ENCODE peak calls at places on chromosomes 12 and 14, in nine cellular contexts. P is astrocyte of the hippocampus; A is naive B cell; Q is hepatic stellate cell; G is A172; C is A549; K is activated CD4-positive, alpha-beta T cell treated with anti-CD3 and anti-CD28 coated beads for 48 hours; O is activated T-helper 1 cell treated with anti-CD3 and anti-CD28 coated beads, Interleukin-2, amount 50 U/mL, for 16 hours; L is stimulated activated CD4-positive, alpha-beta T cell treated with anti-CD3 and anti-CD28 coated beads, Interleukin-2, amount 100 ng/mL, for 24 hours. M is an unnamed sample.

GRCh38 chr12:105773501-105773900 is 365.3 kb downstream of the NUAK1 start:
- DNase-seq in K (no peak), O (no peak), A (no peak), Q (no peak), P (peak; percentile 33), G (no peak), C (no peak), L (no peak), M (no peak)

GRCh38 chr12:5383961-5384360 is 47.9 kb upstream of the NTF3 start:
- DNase-seq in Q (no peak), L (no peak), A (no peak), O (no peak), C (no peak), P (no peak), G (no peak), K (no peak), M (no peak)

GRCh38 chr14:33569844-33570716 is 380.8 kb downstream of the EGLN3 start:
- DNase-seq in Q (no peak), C (no peak), A (no peak), P (peak; percentile 50), G (no peak), O (no peak), L (no peak), K (no peak), M (peak; percentile 12)

GRCh38 chr14:69712637-69713088 is 54.3 kb upstream of the SRSF5 start:
- DNase-seq in C (no peak), Q (no peak), A (no peak), P (peak; percentile 50), K (no peak), O (no peak), G (peak; percentile 4), L (no peak), M (no peak)

GRCh38 chr14:54947230-54947629 is 44.6 kb upstream of the GCH1 start:
- DNase-seq in A (no peak), O (no peak), P (no peak), C (no peak), K (no peak), Q (no peak), G (no peak), L (no peak), M (no peak)

GRCh38 chr14:79134346-79134745 is 964.2 kb downstream of the NRXN3 start:
- DNase-seq in L (no peak), C (no peak), K (no peak), G (no peak), P (no peak), O (no peak), A (no peak), Q (no peak), M (no peak)

GRCh38 chr12:65825573-65826512 is 1.6 kb downstream of the HMGA2 start:
- DNase-seq in P (peak; percentile 77), L (no peak), Q (peak; percentile 43), O (no peak), K (peak; percentile 24), A (no peak), C (peak; percentile 43), G (no peak), M (peak; percentile 43)

GRCh38 chr12:14938301-14938700 is at the start of gene ERP27:
- DNase-seq in L (no peak), O (no peak), P (no peak), Q (no peak), K (no peak), C (no peak), G (no peak), A (no peak), M (no peak)

GRCh38 chr12:117134059-117134458 is 34.8 kb upstream of the TESC start:
- DNase-seq in Q (no peak), K (peak; percentile 79), P (no peak), G (no peak), O (no peak), C (no peak), A (no peak), L (peak; percentile 47), M (no peak)

GRCh38 chr12:8077207-8077606 is 4.9 kb upstream of the NECAP1 start:
- DNase-seq in K (no peak), G (peak; percentile 68), Q (no peak), A (no peak), L (no peak), C (no peak), O (no peak), P (peak; percentile 55), M (no peak)

GRCh38 chr14:44449694-44450093 is 57.4 kb downstream of the FSCB start:
- DNase-seq in O (no peak), A (no peak), G (no peak), K (no peak), P (no peak), Q (no peak), L (no peak), C (no peak), M (no peak)

GRCh38 chr12:25591132-25591531 is 38.0 kb upstream of the LMNTD1 start:
- DNase-seq in G (no peak), P (no peak), Q (no peak), A (no peak), L (no peak), K (no peak), C (peak; percentile 3), O (no peak), M (no peak)

GRCh38 chr12:94795520-94795919 is 145.2 kb upstream of the TMCC3 start:
- DNase-seq in P (peak; percentile 79), A (no peak), L (no peak), Q (peak; percentile 54), G (peak; percentile 35), O (no peak), K (no peak), C (peak; percentile 42), M (peak; percentile 27)

GRCh38 chr14:54102051-54102456 is 145.4 kb upstream of the BMP4 start:
- DNase-seq in O (no peak), C (no peak), G (no peak), L (no peak), K (no peak), A (no peak), P (no peak), Q (no peak), M (no peak)

GRCh38 chr14:45039390-45039789 is 44.5 kb upstream of the PRPF39 start:
- DNase-seq in G (no peak), P (no peak), A (no peak), K (no peak), O (no peak), L (no peak), Q (no peak), C (no peak), M (no peak)

GRCh38 chr12:9351136-9351535 is 142.9 kb upstream of the PZP start:
- DNase-seq in A (no peak), C (no peak), P (no peak), G (no peak), O (no peak), L (no peak), Q (no peak), K (no peak), M (no peak)

GRCh38 chr12:19035552-19035951 is 94.0 kb upstream of the PLEKHA5 start:
- DNase-seq in A (no peak), O (no peak), L (no peak), K (no peak), P (no peak), G (no peak), C (no peak), Q (peak; percentile 12), M (no peak)

GRCh38 chr14:73713206-73713803 is 879 bp downstream of the PNMA1 start:
- DNase-seq in L (no peak), G (peak; percentile 38), P (no peak), A (no peak), O (no peak), Q (no peak), K (no peak), C (no peak), M (no peak)

GRCh38 chr12:44589697-44590096 is 286.4 kb downstream of the NELL2 start:
- DNase-seq in G (peak; percentile 26), A (no peak), C (no peak), K (no peak), L (no peak), O (no peak), P (peak; percentile 48), Q (no peak), M (no peak)

GRCh38 chr12:55725556-55725955 is 3.3 kb downstream of the CD63 start:
- DNase-seq in G (no peak), K (no peak), A (no peak), L (no peak), P (no peak), C (no peak), Q (no peak), O (no peak), M (no peak)

GRCh38 chr12:56007892-56008471 is 10.9 kb downstream of the SUOX start:
- DNase-seq in K (no peak), Q (peak; percentile 54), P (peak; percentile 44), C (no peak), L (no peak), G (no peak), A (peak; percentile 20), O (no peak), M (peak; percentile 20)

GRCh38 chr12:43805149-43805856 is 814 bp downstream of the TWF1 start:
- DNase-seq in O (no peak), A (no peak), K (no peak), L (no peak), Q (no peak), G (peak; percentile 3), P (no peak), C (peak; percentile 17), M (no peak)

GRCh38 chr14:98227000-98227726 is 1044.8 kb downstream of the BCL11B start:
- DNase-seq in C (no peak), L (peak; percentile 62), Q (no peak), O (no peak), P (no peak), G (no peak), A (no peak), K (peak; percentile 75), M (no peak)

GRCh38 chr12:96412431-96412830 is 12.2 kb upstream of the CDK17 start:
- DNase-seq in K (no peak), Q (no peak), G (no peak), L (no peak), A (no peak), P (no peak), C (no peak), O (no peak), M (no peak)

GRCh38 chr14:72563676-72564075 is 330.2 kb downstream of the DPF3 start:
- DNase-seq in O (no peak), Q (no peak), G (no peak), C (no peak), P (no peak), A (no peak), L (no peak), K (no peak), M (no peak)

GRCh38 chr12:22124987-22125386 is 79.0 kb downstream of the CMAS start:
- DNase-seq in A (no peak), P (no peak), Q (no peak), O (no peak), L (no peak), K (no peak), G (no peak), C (no peak), M (no peak)

GRCh38 chr14:95359974-95360826 is 40.5 kb upstream of the CLMN start:
- DNase-seq in L (no peak), A (no peak), Q (no peak), P (peak; percentile 60), C (no peak), K (no peak), O (no peak), G (no peak), M (no peak)

GRCh38 chr12:113214938-113215400 is 6.3 kb upstream of the TPCN1 start:
- DNase-seq in K (no peak), A (no peak), Q (peak; percentile 89), G (peak; percentile 98), L (no peak), C (peak; percentile 83), P (peak; percentile 92), O (no peak), M (no peak)

GRCh38 chr12:109422251-109422650 is 54.8 kb downstream of the KCTD10 start:
- DNase-seq in K (no peak), L (no peak), C (no peak), G (no peak), P (no peak), Q (no peak), A (no peak), O (no peak), M (no peak)